ENCODE peak calls at places on chromosomes 5 and 9, in six cellular contexts. One of them, this sample, is unnamed.

GRCh38 chr9:127197186-127197860 is 67.3 kb upstream of the GARNL3 start:
- DNase-seq in upper lobe of right lung: no peak
- DNase-seq in CD8-positive, alpha-beta T cell: no peak
- DNase-seq in endothelial cell of umbilical vein: no peak
- DNase-seq in cardiac muscle cell: no peak
- DNase-seq in uterus: no peak
- DNase-seq in this sample: no peak

GRCh38 chr5:143499480-143500114 is 96.1 kb upstream of the NR3C1 start:
- DNase-seq in cardiac muscle cell: no peak
- DNase-seq in CD8-positive, alpha-beta T cell: no peak
- DNase-seq in upper lobe of right lung: no peak
- DNase-seq in uterus: no peak
- DNase-seq in endothelial cell of umbilical vein: no peak
- DNase-seq in this sample: no peak

GRCh38 chr9:18786196-18786595 is 246.8 kb downstream of the SAXO1 start:
- DNase-seq in upper lobe of right lung: no peak
- DNase-seq in endothelial cell of umbilical vein: no peak
- DNase-seq in cardiac muscle cell: no peak
- DNase-seq in uterus: no peak
- DNase-seq in CD8-positive, alpha-beta T cell: no peak
- DNase-seq in this sample: no peak

GRCh38 chr5:73135429-73136276 is 15.3 kb downstream of the TMEM171 start:
- DNase-seq in endothelial cell of umbilical vein: peak
- DNase-seq in uterus: no peak
- DNase-seq in CD8-positive, alpha-beta T cell: no peak
- DNase-seq in cardiac muscle cell: peak
- DNase-seq in upper lobe of right lung: no peak
- DNase-seq in this sample: peak

GRCh38 chr5:39420482-39421145 is 4.2 kb downstream of the DAB2 start:
- DNase-seq in endothelial cell of umbilical vein: peak
- DNase-seq in CD8-positive, alpha-beta T cell: no peak
- DNase-seq in uterus: peak
- DNase-seq in upper lobe of right lung: no peak
- DNase-seq in cardiac muscle cell: peak
- DNase-seq in this sample: no peak

GRCh38 chr5:77936365-77936693 is 160.2 kb upstream of the TBCA start:
- DNase-seq in uterus: no peak
- DNase-seq in cardiac muscle cell: no peak
- DNase-seq in CD8-positive, alpha-beta T cell: no peak
- DNase-seq in upper lobe of right lung: no peak
- DNase-seq in endothelial cell of umbilical vein: no peak
- DNase-seq in this sample: no peak

GRCh38 chr9:78559449-78559885 is 262.5 kb downstream of the PSAT1 start:
- DNase-seq in CD8-positive, alpha-beta T cell: no peak
- DNase-seq in endothelial cell of umbilical vein: no peak
- DNase-seq in cardiac muscle cell: peak
- DNase-seq in upper lobe of right lung: no peak
- DNase-seq in uterus: no peak
- DNase-seq in this sample: no peak

GRCh38 chr5:65394078-65394477 is 87.6 kb downstream of the ADAMTS6 start:
- DNase-seq in uterus: peak
- DNase-seq in CD8-positive, alpha-beta T cell: no peak
- DNase-seq in cardiac muscle cell: peak
- DNase-seq in upper lobe of right lung: peak
- DNase-seq in endothelial cell of umbilical vein: peak
- DNase-seq in this sample: no peak

GRCh38 chr5:100827481-100827889 is 75.6 kb downstream of the ST8SIA4 start:
- DNase-seq in endothelial cell of umbilical vein: peak
- DNase-seq in uterus: no peak
- DNase-seq in CD8-positive, alpha-beta T cell: no peak
- DNase-seq in upper lobe of right lung: no peak
- DNase-seq in cardiac muscle cell: no peak
- DNase-seq in this sample: peak

GRCh38 chr5:170963521-170963920 is 101.7 kb downstream of the RANBP17 start:
- DNase-seq in upper lobe of right lung: no peak
- DNase-seq in CD8-positive, alpha-beta T cell: no peak
- DNase-seq in endothelial cell of umbilical vein: no peak
- DNase-seq in cardiac muscle cell: no peak
- DNase-seq in uterus: no peak
- DNase-seq in this sample: no peak

GRCh38 chr5:112165399-112165798 is 253.7 kb downstream of the EPB41L4A start:
- DNase-seq in cardiac muscle cell: no peak
- DNase-seq in upper lobe of right lung: no peak
- DNase-seq in endothelial cell of umbilical vein: no peak
- DNase-seq in CD8-positive, alpha-beta T cell: no peak
- DNase-seq in uterus: no peak
- DNase-seq in this sample: no peak

GRCh38 chr5:36701085-36701691 is 94.8 kb downstream of the SLC1A3 start:
- DNase-seq in endothelial cell of umbilical vein: no peak
- DNase-seq in upper lobe of right lung: no peak
- DNase-seq in uterus: no peak
- DNase-seq in cardiac muscle cell: peak
- DNase-seq in CD8-positive, alpha-beta T cell: no peak
- DNase-seq in this sample: no peak

GRCh38 chr5:115342593-115343377 is 46.3 kb upstream of the CCDC112 start:
- DNase-seq in upper lobe of right lung: no peak
- DNase-seq in endothelial cell of umbilical vein: no peak
- DNase-seq in cardiac muscle cell: peak
- DNase-seq in uterus: no peak
- DNase-seq in CD8-positive, alpha-beta T cell: no peak
- DNase-seq in this sample: no peak

GRCh38 chr9:95901506-95901905 is 26.0 kb downstream of the ERCC6L2 start:
- DNase-seq in endothelial cell of umbilical vein: no peak
- DNase-seq in uterus: no peak
- DNase-seq in upper lobe of right lung: no peak
- DNase-seq in cardiac muscle cell: no peak
- DNase-seq in CD8-positive, alpha-beta T cell: no peak
- DNase-seq in this sample: peak

GRCh38 chr9:112866662-112867274 is 23.9 kb downstream of the SLC46A2 start:
- DNase-seq in uterus: no peak
- DNase-seq in upper lobe of right lung: no peak
- DNase-seq in endothelial cell of umbilical vein: no peak
- DNase-seq in cardiac muscle cell: peak
- DNase-seq in CD8-positive, alpha-beta T cell: no peak
- DNase-seq in this sample: peak

GRCh38 chr5:82106806-82107205 is 135.0 kb downstream of the ATG10 start:
- DNase-seq in CD8-positive, alpha-beta T cell: no peak
- DNase-seq in uterus: no peak
- DNase-seq in cardiac muscle cell: no peak
- DNase-seq in upper lobe of right lung: no peak
- DNase-seq in endothelial cell of umbilical vein: peak
- DNase-seq in this sample: no peak

GRCh38 chr5:138111937-138112336 is 27.3 kb downstream of the NME5 start:
- DNase-seq in upper lobe of right lung: no peak
- DNase-seq in CD8-positive, alpha-beta T cell: no peak
- DNase-seq in uterus: no peak
- DNase-seq in cardiac muscle cell: no peak
- DNase-seq in endothelial cell of umbilical vein: no peak
- DNase-seq in this sample: no peak

GRCh38 chr5:170445936-170446335 is 56.8 kb upstream of the KCNMB1 start:
- DNase-seq in cardiac muscle cell: no peak
- DNase-seq in endothelial cell of umbilical vein: no peak
- DNase-seq in uterus: no peak
- DNase-seq in upper lobe of right lung: no peak
- DNase-seq in CD8-positive, alpha-beta T cell: no peak
- DNase-seq in this sample: no peak

GRCh38 chr9:105994970-105995369 is 300.6 kb downstream of the TMEM38B start:
- DNase-seq in CD8-positive, alpha-beta T cell: no peak
- DNase-seq in cardiac muscle cell: no peak
- DNase-seq in uterus: no peak
- DNase-seq in endothelial cell of umbilical vein: no peak
- DNase-seq in upper lobe of right lung: no peak
- DNase-seq in this sample: peak

GRCh38 chr9:135474915-135475314 is 4.7 kb upstream of the PPP1R26 start:
- DNase-seq in CD8-positive, alpha-beta T cell: no peak
- DNase-seq in uterus: no peak
- DNase-seq in upper lobe of right lung: peak
- DNase-seq in endothelial cell of umbilical vein: peak
- DNase-seq in cardiac muscle cell: peak
- DNase-seq in this sample: peak

GRCh38 chr5:39580702-39581498 is 156.1 kb upstream of the DAB2 start:
- DNase-seq in CD8-positive, alpha-beta T cell: no peak
- DNase-seq in uterus: no peak
- DNase-seq in cardiac muscle cell: peak
- DNase-seq in endothelial cell of umbilical vein: peak
- DNase-seq in upper lobe of right lung: no peak
- DNase-seq in this sample: no peak

DNA sequence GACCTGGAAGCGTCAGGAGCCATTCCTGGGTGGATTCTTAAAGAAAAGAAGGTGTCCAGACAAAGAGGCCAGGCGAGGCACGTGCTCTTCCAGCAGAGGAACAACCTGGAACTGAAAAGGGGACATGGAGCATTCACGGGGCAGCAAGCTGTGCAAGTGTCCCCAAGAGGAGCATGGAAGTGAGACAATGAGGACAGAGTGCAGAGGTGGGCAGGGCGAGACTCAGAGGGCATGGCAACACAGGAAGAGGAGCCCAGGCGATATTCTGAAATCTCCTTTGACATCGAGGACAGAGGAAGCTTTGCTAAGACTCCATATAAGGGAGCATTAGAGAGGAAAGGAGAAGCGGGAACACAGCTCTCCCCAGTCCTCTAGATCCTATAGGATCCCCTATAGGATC is 29.4 kb upstream of the SPATA31E1 start:
- DNase-seq in endothelial cell of umbilical vein: no peak
- DNase-seq in cardiac muscle cell: no peak
- DNase-seq in CD8-positive, alpha-beta T cell: no peak
- DNase-seq in upper lobe of right lung: peak
- DNase-seq in uterus: no peak
- DNase-seq in this sample: no peak
- TF ChIP-seq CTCF in endothelial cell of umbilical vein: no peak
- TF ChIP-seq CTCF in cardiac muscle cell: no peak
- TF ChIP-seq CTCF in CD8-positive, alpha-beta T cell: no peak
- TF ChIP-seq CTCF in upper lobe of right lung: no peak
- TF ChIP-seq CTCF in uterus: no peak
- TF ChIP-seq CTCF in this sample: no peak

GRCh38 chr5:758698-759053 is 25.9 kb downstream of the ZDHHC11B start:
- DNase-seq in uterus: peak
- DNase-seq in CD8-positive, alpha-beta T cell: no peak
- DNase-seq in endothelial cell of umbilical vein: no peak
- DNase-seq in cardiac muscle cell: no peak
- DNase-seq in upper lobe of right lung: peak
- DNase-seq in this sample: no peak

GRCh38 chr5:759111-759741 is 25.3 kb downstream of the ZDHHC11B start:
- DNase-seq in upper lobe of right lung: peak
- DNase-seq in uterus: peak
- DNase-seq in endothelial cell of umbilical vein: no peak
- DNase-seq in CD8-positive, alpha-beta T cell: no peak
- DNase-seq in cardiac muscle cell: peak
- DNase-seq in this sample: no peak

GRCh38 chr5:757346-757930 is 27.1 kb downstream of the ZDHHC11B start:
- DNase-seq in CD8-positive, alpha-beta T cell: no peak
- DNase-seq in endothelial cell of umbilical vein: no peak
- DNase-seq in upper lobe of right lung: no peak
- DNase-seq in uterus: peak
- DNase-seq in cardiac muscle cell: no peak
- DNase-seq in this sample: no peak

GRCh38 chr5:756865-757345 is 27.6 kb downstream of the ZDHHC11B start:
- DNase-seq in uterus: peak
- DNase-seq in CD8-positive, alpha-beta T cell: no peak
- DNase-seq in cardiac muscle cell: peak
- DNase-seq in endothelial cell of umbilical vein: no peak
- DNase-seq in upper lobe of right lung: peak
- DNase-seq in this sample: no peak

GRCh38 chr5:757931-758697 is 26.4 kb downstream of the ZDHHC11B start:
- DNase-seq in uterus: peak
- DNase-seq in CD8-positive, alpha-beta T cell: no peak
- DNase-seq in cardiac muscle cell: no peak
- DNase-seq in upper lobe of right lung: peak
- DNase-seq in endothelial cell of umbilical vein: no peak
- DNase-seq in this sample: no peak
- H3K27ac ChIP-seq in uterus: no peak
- H3K27ac ChIP-seq in CD8-positive, alpha-beta T cell: no peak
- H3K27ac ChIP-seq in cardiac muscle cell: no peak
- H3K27ac ChIP-seq in upper lobe of right lung: peak
- H3K27ac ChIP-seq in endothelial cell of umbilical vein: no peak
- H3K27ac ChIP-seq in this sample: peak

GRCh38 chr5:95664204-95664786 is 17.7 kb downstream of the RFESD start:
- DNase-seq in cardiac muscle cell: peak
- DNase-seq in CD8-positive, alpha-beta T cell: no peak
- DNase-seq in endothelial cell of umbilical vein: peak
- DNase-seq in uterus: no peak
- DNase-seq in upper lobe of right lung: no peak
- DNase-seq in this sample: peak

GRCh38 chr5:95654196-95654595 is 7.6 kb downstream of the RFESD start:
- DNase-seq in upper lobe of right lung: no peak
- DNase-seq in CD8-positive, alpha-beta T cell: no peak
- DNase-seq in uterus: no peak
- DNase-seq in endothelial cell of umbilical vein: no peak
- DNase-seq in cardiac muscle cell: no peak
- DNase-seq in this sample: no peak

GRCh38 chr5:95655575-95655974 is 9.0 kb downstream of the RFESD start:
- DNase-seq in upper lobe of right lung: no peak
- DNase-seq in cardiac muscle cell: no peak
- DNase-seq in endothelial cell of umbilical vein: no peak
- DNase-seq in uterus: no peak
- DNase-seq in CD8-positive, alpha-beta T cell: no peak
- DNase-seq in this sample: no peak

GRCh38 chr5:95662946-95663345 is 16.4 kb downstream of the RFESD start:
- DNase-seq in upper lobe of right lung: no peak
- DNase-seq in uterus: no peak
- DNase-seq in endothelial cell of umbilical vein: no peak
- DNase-seq in cardiac muscle cell: no peak
- DNase-seq in CD8-positive, alpha-beta T cell: no peak
- DNase-seq in this sample: no peak

GRCh38 chr5:95660060-95660459 is 13.5 kb downstream of the RFESD start:
- DNase-seq in uterus: no peak
- DNase-seq in upper lobe of right lung: no peak
- DNase-seq in CD8-positive, alpha-beta T cell: no peak
- DNase-seq in cardiac muscle cell: no peak
- DNase-seq in endothelial cell of umbilical vein: no peak
- DNase-seq in this sample: no peak
- TF ChIP-seq CTCF in uterus: no peak
- TF ChIP-seq CTCF in upper lobe of right lung: no peak
- TF ChIP-seq CTCF in CD8-positive, alpha-beta T cell: no peak
- TF ChIP-seq CTCF in cardiac muscle cell: no peak
- TF ChIP-seq CTCF in endothelial cell of umbilical vein: no peak
- TF ChIP-seq CTCF in this sample: no peak

GRCh38 chr9:132457508-132457907 is 47.5 kb downstream of the CFAP77 start:
- DNase-seq in uterus: no peak
- DNase-seq in endothelial cell of umbilical vein: no peak
- DNase-seq in cardiac muscle cell: no peak
- DNase-seq in upper lobe of right lung: no peak
- DNase-seq in CD8-positive, alpha-beta T cell: no peak
- DNase-seq in this sample: no peak

GRCh38 chr9:132456241-132456640 is 46.2 kb downstream of the CFAP77 start:
- DNase-seq in cardiac muscle cell: no peak
- DNase-seq in CD8-positive, alpha-beta T cell: no peak
- DNase-seq in upper lobe of right lung: no peak
- DNase-seq in endothelial cell of umbilical vein: no peak
- DNase-seq in uterus: no peak
- DNase-seq in this sample: no peak

GRCh38 chr9:132459661-132460060 is 49.6 kb downstream of the CFAP77 start:
- DNase-seq in cardiac muscle cell: no peak
- DNase-seq in uterus: no peak
- DNase-seq in endothelial cell of umbilical vein: no peak
- DNase-seq in CD8-positive, alpha-beta T cell: no peak
- DNase-seq in upper lobe of right lung: no peak
- DNase-seq in this sample: no peak

GRCh38 chr9:132460240-132460639 is 50.2 kb downstream of the CFAP77 start:
- DNase-seq in CD8-positive, alpha-beta T cell: no peak
- DNase-seq in cardiac muscle cell: no peak
- DNase-seq in uterus: no peak
- DNase-seq in upper lobe of right lung: no peak
- DNase-seq in endothelial cell of umbilical vein: no peak
- DNase-seq in this sample: no peak

GRCh38 chr9:132458432-132458831 is 48.4 kb downstream of the CFAP77 start:
- DNase-seq in uterus: no peak
- DNase-seq in endothelial cell of umbilical vein: no peak
- DNase-seq in upper lobe of right lung: no peak
- DNase-seq in cardiac muscle cell: no peak
- DNase-seq in CD8-positive, alpha-beta T cell: no peak
- DNase-seq in this sample: no peak
- H3K27ac ChIP-seq in uterus: no peak
- H3K27ac ChIP-seq in endothelial cell of umbilical vein: no peak
- H3K27ac ChIP-seq in upper lobe of right lung: no peak
- H3K27ac ChIP-seq in cardiac muscle cell: no peak
- H3K27ac ChIP-seq in CD8-positive, alpha-beta T cell: no peak
- H3K27ac ChIP-seq in this sample: no peak

This sample was measured in RWPE1.